ENCODE peak calls at places on chromosomes 5 and 9, in four cellular contexts. One of them, this sample, is unnamed.
A peak's percentile ranks its signal among the peaks of the same experiment; 100 is the strongest.

GRCh38 chr9:26169684-26170083 is 491.4 kb upstream of the TUSC1 start:
- DNase-seq in GM12878: no peak
- DNase-seq in A549: peak; percentile 2
- DNase-seq in HepG2: no peak
- DNase-seq in this sample: no peak

GRCh38 chr5:88145205-88145602 is 123.4 kb downstream of the TMEM161B start:
- DNase-seq in A549: no peak
- DNase-seq in HepG2: no peak
- DNase-seq in GM12878: no peak
- DNase-seq in this sample: no peak

GRCh38 chr9:121322037-121322736 is 47.9 kb downstream of the STOM start:
- DNase-seq in GM12878: no peak
- DNase-seq in HepG2: peak; percentile 99
- DNase-seq in A549: peak; percentile 89
- DNase-seq in this sample: no peak

GRCh38 chr9:125690679-125691078 is 16.3 kb downstream of the MAPKAP1 start:
- DNase-seq in A549: no peak
- DNase-seq in GM12878: no peak
- DNase-seq in HepG2: no peak
- DNase-seq in this sample: no peak

GRCh38 chr9:130112244-130113151 is 58.8 kb downstream of the GPR107 start:
- DNase-seq in HepG2: no peak
- DNase-seq in A549: no peak
- DNase-seq in GM12878: no peak
- DNase-seq in this sample: no peak

GRCh38 chr5:1103093-1103492 is 8.8 kb downstream of the SLC12A7 start:
- DNase-seq in HepG2: no peak
- DNase-seq in A549: no peak
- DNase-seq in GM12878: no peak
- DNase-seq in this sample: no peak

GRCh38 chr5:109327572-109327971 is 82.2 kb downstream of the PJA2 start:
- DNase-seq in GM12878: no peak
- DNase-seq in HepG2: no peak
- DNase-seq in A549: no peak
- DNase-seq in this sample: no peak

GRCh38 chr5:170438581-170438980 is 49.4 kb upstream of the KCNMB1 start:
- DNase-seq in A549: no peak
- DNase-seq in GM12878: no peak
- DNase-seq in HepG2: no peak
- DNase-seq in this sample: no peak

GRCh38 chr9:123586140-123586735 is 230.2 kb downstream of the CRB2 start:
- DNase-seq in A549: no peak
- DNase-seq in GM12878: no peak
- DNase-seq in HepG2: no peak
- DNase-seq in this sample: no peak

GRCh38 chr9:77417570-77417969 is 230.6 kb downstream of the GNA14 start:
- DNase-seq in HepG2: no peak
- DNase-seq in A549: no peak
- DNase-seq in GM12878: no peak
- DNase-seq in this sample: no peak

GRCh38 chr9:69213647-69214046 is 39.6 kb downstream of the TJP2 start:
- DNase-seq in A549: no peak
- DNase-seq in HepG2: no peak
- DNase-seq in GM12878: no peak
- DNase-seq in this sample: no peak

GRCh38 chr5:115838885-115839518 is 2.4 kb downstream of the ATG12 start:
- DNase-seq in A549: peak; percentile 53
- DNase-seq in HepG2: peak; percentile 61
- DNase-seq in GM12878: no peak
- DNase-seq in this sample: no peak

GRCh38 chr9:128162215-128163026 is 2.4 kb downstream of the BBLN start:
- DNase-seq in HepG2: no peak
- DNase-seq in GM12878: no peak
- DNase-seq in A549: no peak
- DNase-seq in this sample: no peak

GRCh38 chr5:138824516-138824915 is 50.6 kb downstream of the LRRTM2 start:
- DNase-seq in A549: no peak
- DNase-seq in GM12878: no peak
- DNase-seq in HepG2: no peak
- DNase-seq in this sample: no peak

GRCh38 chr9:84325347-84325982 is 15.1 kb downstream of the SLC28A3 start:
- DNase-seq in A549: no peak
- DNase-seq in HepG2: no peak
- DNase-seq in GM12878: no peak
- DNase-seq in this sample: no peak

GRCh38 chr5:159912033-159912800 is 4.1 kb upstream of the ADRA1B start:
- DNase-seq in A549: peak; percentile 36
- DNase-seq in GM12878: no peak
- DNase-seq in HepG2: no peak
- DNase-seq in this sample: no peak

GRCh38 chr9:27398982-27399653 is 102.2 kb upstream of the EQTN start:
- DNase-seq in A549: no peak
- DNase-seq in GM12878: no peak
- DNase-seq in HepG2: no peak
- DNase-seq in this sample: no peak

GRCh38 chr5:61625682-61626620 is 293.9 kb downstream of the ZSWIM6 start:
- DNase-seq in HepG2: no peak
- DNase-seq in GM12878: no peak
- DNase-seq in A549: peak; percentile 68
- DNase-seq in this sample: peak; percentile 75

GRCh38 chr9:126057869-126058467 is 268.7 kb upstream of the MVB12B start:
- DNase-seq in A549: no peak
- DNase-seq in HepG2: no peak
- DNase-seq in GM12878: no peak
- DNase-seq in this sample: no peak

GRCh38 chr9:13292782-13293181 is 13.3 kb upstream of the MPDZ start:
- DNase-seq in GM12878: no peak
- DNase-seq in A549: no peak
- DNase-seq in HepG2: no peak
- DNase-seq in this sample: no peak

GRCh38 chr5:170523129-170523497 is 19.3 kb downstream of the KCNIP1 start:
- DNase-seq in GM12878: no peak
- DNase-seq in A549: no peak
- DNase-seq in HepG2: no peak
- DNase-seq in this sample: no peak

GRCh38 chr5:116378007-116378831 is 196.4 kb downstream of the SEMA6A start:
- DNase-seq in HepG2: no peak
- DNase-seq in GM12878: no peak
- DNase-seq in A549: no peak
- DNase-seq in this sample: no peak

GRCh38 chr9:116365056-116365471 is 211.5 kb downstream of the PAPPA start:
- DNase-seq in GM12878: no peak
- DNase-seq in HepG2: no peak
- DNase-seq in A549: no peak
- DNase-seq in this sample: no peak

GRCh38 chr5:134547999-134548626 is 22.6 kb downstream of the JADE2 start:
- DNase-seq in GM12878: no peak
- DNase-seq in HepG2: no peak
- DNase-seq in A549: no peak
- DNase-seq in this sample: no peak

GRCh38 chr5:52674815-52675545 is 112.7 kb upstream of the ITGA1 start:
- DNase-seq in A549: no peak
- DNase-seq in HepG2: no peak
- DNase-seq in GM12878: no peak
- DNase-seq in this sample: no peak

GRCh38 chr9:129476821-129477611 is 143.9 kb downstream of the C9orf50 start:
- DNase-seq in HepG2: peak; percentile 61
- DNase-seq in A549: no peak
- DNase-seq in GM12878: no peak
- DNase-seq in this sample: no peak

GRCh38 chr5:102863058-102863457 is 108.0 kb downstream of the PAM start:
- DNase-seq in HepG2: no peak
- DNase-seq in GM12878: no peak
- DNase-seq in A549: no peak
- DNase-seq in this sample: no peak

DNA sequence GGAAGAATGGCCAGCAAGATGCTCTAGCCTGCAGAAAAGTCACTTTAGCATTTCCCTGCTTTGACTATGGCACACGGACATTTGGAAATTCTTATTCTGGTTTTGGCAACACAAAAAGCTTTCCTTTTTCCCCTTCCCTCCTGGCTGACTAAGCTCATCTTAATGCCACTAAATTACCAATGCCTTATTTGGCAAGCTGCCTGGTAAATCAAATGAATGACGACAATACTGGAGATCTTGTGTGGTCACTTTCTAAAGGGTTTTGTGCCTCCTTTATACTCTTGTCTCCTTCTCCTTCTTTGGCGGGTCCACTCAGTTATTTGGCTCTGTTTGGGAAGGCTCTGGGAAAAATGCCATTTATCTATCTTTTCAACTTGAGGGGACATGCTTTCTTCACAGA is 34.9 kb downstream of the SH3GL2 start:
- DNase-seq in A549: no peak
- DNase-seq in GM12878: no peak
- DNase-seq in HepG2: no peak
- DNase-seq in this sample: no peak
- TF ChIP-seq ESRRA in A549: no peak
- TF ChIP-seq ESRRA in GM12878: no peak
- TF ChIP-seq ESRRA in HepG2: no peak
- TF ChIP-seq ESRRA in this sample: no peak

DNA sequence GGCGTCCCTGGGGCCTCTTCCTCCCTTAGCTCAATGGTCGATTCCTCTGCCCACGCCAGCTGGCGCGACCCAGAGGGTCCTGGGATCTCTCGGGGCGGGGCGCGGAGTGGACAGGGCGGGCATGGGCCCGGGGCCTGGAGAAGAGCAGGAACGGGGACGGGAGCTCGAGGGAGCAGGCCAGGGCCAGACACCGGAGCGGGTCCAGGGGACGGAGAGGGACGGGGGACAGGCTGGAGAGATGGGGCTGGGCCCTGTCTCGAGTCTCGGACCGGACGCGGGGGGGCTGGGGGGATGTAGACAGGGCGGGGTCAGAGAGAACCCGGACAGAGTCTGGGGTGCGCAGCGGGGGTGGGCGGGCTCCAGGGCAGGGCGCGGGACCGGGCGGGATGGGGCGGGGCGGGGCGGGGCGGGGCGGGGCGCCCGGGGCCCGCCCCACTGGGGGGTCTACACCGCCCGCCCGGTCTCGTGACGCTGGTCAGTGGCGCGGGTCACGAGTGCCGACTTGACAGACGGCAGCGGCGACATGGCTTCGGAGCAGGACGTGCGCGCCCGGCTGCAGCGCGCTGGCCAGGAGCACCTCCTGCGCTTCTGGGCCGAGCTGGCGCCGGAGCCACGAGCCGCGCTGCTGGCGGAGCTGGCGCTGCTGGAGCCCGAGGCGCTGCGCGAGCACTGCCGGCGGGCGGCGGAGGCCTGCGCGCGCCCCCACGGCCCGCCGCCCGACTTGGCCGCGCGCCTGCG is at the start of gene UAP1L1:
- DNase-seq in HepG2: no peak
- DNase-seq in A549: no peak
- DNase-seq in GM12878: no peak
- DNase-seq in this sample: peak; percentile 64
- TF ChIP-seq ESRRA in HepG2: no peak
- TF ChIP-seq ESRRA in A549: no peak
- TF ChIP-seq ESRRA in GM12878: no peak
- TF ChIP-seq ESRRA in this sample: no peak

DNA sequence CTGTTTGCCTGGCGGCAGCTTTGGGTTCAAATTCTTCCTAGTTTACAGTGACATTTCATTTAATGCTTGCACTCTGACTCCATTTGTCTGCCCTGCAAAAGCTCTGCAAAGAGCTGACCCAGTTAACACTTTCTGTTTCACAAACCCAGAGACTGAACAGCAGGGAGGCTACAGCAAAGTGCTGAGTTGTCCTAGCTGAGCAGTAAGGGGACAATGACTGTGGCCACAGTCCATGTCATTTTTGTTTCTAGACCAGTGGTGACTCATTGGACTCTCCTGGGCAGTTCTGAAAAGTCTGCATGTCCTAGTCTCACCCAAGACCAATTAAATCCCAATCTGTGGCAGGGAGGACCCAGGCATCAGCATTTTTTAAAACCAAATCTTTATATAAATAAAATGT is 994.8 kb upstream of the WWC1 start:
- DNase-seq in GM12878: no peak
- DNase-seq in A549: no peak
- DNase-seq in HepG2: no peak
- DNase-seq in this sample: no peak
- TF ChIP-seq ESRRA in GM12878: no peak
- TF ChIP-seq ESRRA in A549: no peak
- TF ChIP-seq ESRRA in HepG2: no peak
- TF ChIP-seq ESRRA in this sample: no peak

DNA sequence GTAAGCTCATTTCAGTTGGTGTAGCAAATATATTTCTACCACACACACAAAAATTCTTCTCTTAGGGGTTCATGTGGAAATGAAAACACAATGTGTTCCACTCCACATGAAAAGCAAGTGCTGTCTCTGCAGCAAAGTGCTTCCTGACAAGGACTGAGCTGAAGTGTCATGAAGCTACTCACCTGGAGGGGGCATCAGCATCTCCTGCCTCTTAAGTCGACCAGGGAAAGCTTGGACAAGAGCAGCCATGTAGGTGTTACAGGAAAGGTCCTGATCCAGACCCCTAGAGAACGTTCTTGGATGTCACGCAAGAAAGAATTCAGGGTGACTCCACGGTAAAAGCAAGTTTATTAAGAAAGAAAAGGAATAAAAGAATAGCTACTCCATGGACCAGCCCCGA is 62.8 kb downstream of the SV2C start:
- DNase-seq in A549: peak; percentile 10
- DNase-seq in GM12878: no peak
- DNase-seq in HepG2: peak; percentile 16
- DNase-seq in this sample: peak; percentile 50
- TF ChIP-seq ESRRA in A549: no peak
- TF ChIP-seq ESRRA in GM12878: no peak
- TF ChIP-seq ESRRA in HepG2: no peak
- TF ChIP-seq ESRRA in this sample: no peak

DNA sequence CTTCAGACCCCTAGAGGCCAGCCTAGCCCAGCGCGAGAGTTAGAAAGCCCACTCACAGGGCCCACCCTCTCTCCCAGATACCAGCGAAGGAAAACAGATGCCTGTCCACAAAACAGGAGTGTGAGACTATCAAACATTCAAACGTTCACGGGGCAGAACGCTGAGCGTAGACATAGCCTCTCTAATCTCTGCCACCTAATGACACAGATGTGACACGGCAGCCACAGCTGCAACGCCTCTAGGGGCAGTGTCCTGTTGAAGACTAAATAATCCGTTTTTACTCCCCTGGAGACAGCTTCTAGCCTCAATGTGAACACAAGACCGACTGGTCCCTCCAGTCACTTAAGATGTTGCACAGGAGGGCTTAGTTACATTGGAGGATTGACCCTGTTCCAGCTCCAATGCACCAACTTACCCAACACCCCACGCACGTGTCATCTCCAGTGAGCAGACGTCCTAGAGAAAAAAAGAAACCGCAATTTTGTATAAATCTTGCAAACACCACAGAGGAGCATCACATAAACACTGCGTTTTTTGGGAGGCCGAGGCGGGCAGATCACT is 14.3 kb downstream of the DIPK1B start:
- DNase-seq in HepG2: peak; percentile 67
- DNase-seq in GM12878: peak; percentile 21
- DNase-seq in A549: no peak
- DNase-seq in this sample: no peak
- TF ChIP-seq ESRRA in HepG2: no peak
- TF ChIP-seq ESRRA in GM12878: no peak
- TF ChIP-seq ESRRA in A549: no peak
- TF ChIP-seq ESRRA in this sample: no peak

This sample was measured in WTC11.